ENCODE peak calls at places on chromosomes 6 and 20, in five cellular contexts. F, J, H, G and E are unnamed samples.

GRCh38 chr6:168247456-168248147 is 72.0 kb downstream of the DACT2 start:
- DNase-seq in H (peak; percentile 44), G (no peak), J (peak; percentile 68), F (peak; percentile 40), E (peak; percentile 72)

GRCh38 chr6:159116343-159116742 is 52.9 kb upstream of the FNDC1 start:
- DNase-seq in G (no peak), F (no peak), J (no peak), H (no peak), E (peak; percentile 36)

GRCh38 chr6:103409475-103409874 is 1450.2 kb downstream of the HACE1 start:
- DNase-seq in J (no peak), H (no peak), G (no peak), F (no peak), E (no peak)

GRCh38 chr6:123873974-123874373 is 70.3 kb downstream of the NKAIN2 start:
- DNase-seq in F (no peak), J (no peak), H (no peak), G (no peak), E (no peak)

GRCh38 chr20:57545927-57546662 is 14.8 kb upstream of the PCK1 start:
- DNase-seq in H (no peak), J (no peak), F (no peak), G (no peak), E (no peak)

GRCh38 chr20:48463096-48463710 is 364.6 kb downstream of the PREX1 start:
- DNase-seq in H (no peak), J (no peak), G (no peak), F (no peak), E (no peak)

GRCh38 chr6:139852484-139853140 is 478.2 kb upstream of the CITED2 start:
- DNase-seq in G (no peak), H (no peak), F (no peak), J (no peak), E (peak; percentile 19)

GRCh38 chr6:26195924-26196845 is 109.0 kb downstream of the HFE start:
- DNase-seq in J (no peak), G (no peak), F (peak; percentile 39), H (no peak), E (peak; percentile 33)

GRCh38 chr6:18259675-18260447 is 4.5 kb downstream of the DEK start:
- DNase-seq in F (no peak), H (no peak), G (no peak), J (no peak), E (no peak)

GRCh38 chr6:154994881-154995240 is 254 bp upstream of the TIAM2 start:
- DNase-seq in G (no peak), J (no peak), H (no peak), F (no peak), E (no peak)

GRCh38 chr6:121319112-121319553 is 15.1 kb downstream of the TBC1D32 start:
- DNase-seq in G (no peak), J (no peak), F (peak; percentile 41), H (no peak), E (no peak)

GRCh38 chr6:84772428-84773132 is 8.2 kb upstream of the TBX18 start:
- DNase-seq in F (no peak), J (no peak), H (no peak), G (no peak), E (no peak)

GRCh38 chr6:53299331-53299835 is 49.4 kb downstream of the ELOVL5 start:
- DNase-seq in J (no peak), G (no peak), F (no peak), H (no peak), E (no peak)

GRCh38 chr6:116218172-116218633 is 35.7 kb downstream of the TSPYL4 start:
- DNase-seq in F (no peak), J (no peak), H (no peak), G (no peak), E (no peak)

GRCh38 chr6:140043357-140043756 is 668.9 kb upstream of the CITED2 start:
- DNase-seq in J (no peak), H (no peak), G (peak; percentile 91), F (no peak), E (no peak)

GRCh38 chr6:48610846-48611245 is 499.8 kb upstream of the PTCHD4 start:
- DNase-seq in G (no peak), J (no peak), F (no peak), H (no peak), E (no peak)

GRCh38 chr6:44657201-44657824 is 269.8 kb downstream of the CDC5L start:
- DNase-seq in F (no peak), H (no peak), J (no peak), G (no peak), E (no peak)

GRCh38 chr6:5205877-5206840 is 54.6 kb downstream of the LYRM4 start:
- DNase-seq in G (no peak), F (peak; percentile 95), H (no peak), J (peak; percentile 38), E (peak; percentile 11)

GRCh38 chr20:45436732-45437485 is 21.0 kb downstream of the PIGT start:
- DNase-seq in F (peak; percentile 85), H (peak; percentile 79), G (peak; percentile 63), J (peak; percentile 94), E (peak; percentile 93)

GRCh38 chr20:2521369-2522305 is 12.9 kb upstream of the ZNF343 start:
- DNase-seq in H (no peak), G (peak; percentile 39), F (peak; percentile 45), J (peak; percentile 42), E (peak; percentile 41)

GRCh38 chr6:21198032-21198640 is 395.4 kb upstream of the SOX4 start:
- DNase-seq in J (no peak), G (no peak), H (no peak), F (no peak), E (no peak)

GRCh38 chr6:8181162-8181909 is 79.0 kb upstream of the EEF1E1 start:
- DNase-seq in F (no peak), J (no peak), G (no peak), H (no peak), E (no peak)

GRCh38 chr6:87016772-87017171 is 78.1 kb downstream of the CGA start:
- DNase-seq in H (no peak), J (no peak), G (no peak), F (no peak), E (no peak)

GRCh38 chr20:8060977-8061376 is 41.4 kb upstream of the TMX4 start:
- DNase-seq in G (no peak), H (no peak), J (no peak), F (no peak), E (no peak)

GRCh38 chr6:140956567-140957306 is 1176.0 kb upstream of the GJE1 start:
- DNase-seq in J (no peak), G (no peak), H (no peak), F (no peak), E (no peak)

GRCh38 chr20:23449400-23449799 is 3.3 kb downstream of the CST11 start:
- DNase-seq in H (no peak), G (no peak), J (no peak), F (no peak), E (no peak)

GRCh38 chr6:87669051-87669450 is 33.0 kb downstream of the AKIRIN2 start:
- DNase-seq in F (no peak), J (no peak), H (no peak), G (no peak), E (no peak)

GRCh38 chr6:57182017-57182432 is 9.9 kb downstream of the BAG2 start:
- DNase-seq in H (no peak), G (no peak), J (no peak), F (no peak), E (no peak)

GRCh38 chr6:169640983-169641382 is 60.8 kb downstream of the WDR27 start:
- DNase-seq in F (no peak), G (no peak), H (no peak), J (no peak), E (no peak)

GRCh38 chr6:169639653-169640278 is 62.1 kb downstream of the WDR27 start:
- DNase-seq in F (no peak), G (no peak), J (no peak), H (no peak), E (no peak)

GRCh38 chr6:169641461-169642085 is 60.3 kb downstream of the WDR27 start:
- DNase-seq in F (no peak), H (no peak), G (no peak), J (no peak), E (no peak)

GRCh38 chr6:169638915-169639314 is 62.9 kb downstream of the WDR27 start:
- DNase-seq in J (no peak), H (no peak), G (no peak), F (no peak), E (no peak)

DNA sequence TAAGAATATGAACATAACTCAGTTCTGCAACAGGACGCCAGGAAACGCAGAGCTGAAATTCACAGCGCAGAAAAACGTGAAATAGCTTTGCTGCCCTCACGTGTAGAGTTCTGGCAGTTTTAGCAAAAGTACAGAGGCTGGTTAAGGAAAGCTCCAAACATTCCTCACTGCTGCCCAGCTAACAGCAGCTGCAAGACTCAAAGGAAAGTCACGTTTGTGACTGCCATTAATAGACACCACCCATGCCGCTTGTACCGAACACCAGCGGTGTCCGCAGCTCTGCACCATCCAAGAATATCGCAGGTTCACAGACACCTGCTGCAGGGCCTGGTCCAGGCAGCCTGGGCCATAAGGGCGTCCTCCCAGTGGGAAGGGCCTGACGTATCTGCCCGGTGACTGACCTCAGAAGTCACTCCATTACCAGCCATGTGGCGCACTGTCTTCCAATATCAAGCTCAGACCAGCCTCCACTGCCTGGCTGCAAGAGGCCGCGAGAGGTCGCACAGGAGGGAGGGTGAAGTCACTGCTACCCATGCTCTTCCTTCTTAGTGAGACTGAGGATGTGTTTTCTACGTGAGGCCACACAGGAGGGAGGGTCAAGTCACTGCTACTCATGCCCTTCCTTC is 61.4 kb downstream of the WDR27 start:
- DNase-seq in G (no peak), F (no peak), H (no peak), J (no peak), E (no peak)
- TF ChIP-seq CTCF in G (no peak), F (no peak), H (no peak), J (no peak), E (no peak)

GRCh38 chr6:37099442-37099841 is 70.5 kb upstream of the PIM1 start:
- DNase-seq in F (peak; percentile 61), G (no peak), H (no peak), J (no peak), E (no peak)
- TF ChIP-seq POLR2AphosphoS5 in F (no peak), G (no peak), H (no peak), J (no peak), E (no peak)

GRCh38 chr6:132256457-132256856 is 144.8 kb downstream of the MOXD1 start:
- DNase-seq in F (no peak), J (no peak), G (no peak), H (no peak), E (no peak)

GRCh38 chr6:132259070-132259469 is 142.2 kb downstream of the MOXD1 start:
- DNase-seq in J (no peak), H (no peak), G (no peak), F (peak; percentile 7), E (no peak)

GRCh38 chr6:132253906-132254305 is 147.4 kb downstream of the MOXD1 start:
- DNase-seq in F (no peak), G (no peak), J (no peak), H (no peak), E (no peak)

GRCh38 chr6:132261354-132261753 is 139.9 kb downstream of the MOXD1 start:
- DNase-seq in J (no peak), H (no peak), G (no peak), F (no peak), E (no peak)

GRCh38 chr6:132257561-132257960 is 143.7 kb downstream of the MOXD1 start:
- DNase-seq in G (no peak), H (no peak), F (no peak), J (peak; percentile 36), E (no peak)
- H3K27ac ChIP-seq in G (no peak overlapping the region), H (no peak overlapping the region), F (no peak overlapping the region), J (no peak overlapping the region), E (no peak overlapping the region)

DNA sequence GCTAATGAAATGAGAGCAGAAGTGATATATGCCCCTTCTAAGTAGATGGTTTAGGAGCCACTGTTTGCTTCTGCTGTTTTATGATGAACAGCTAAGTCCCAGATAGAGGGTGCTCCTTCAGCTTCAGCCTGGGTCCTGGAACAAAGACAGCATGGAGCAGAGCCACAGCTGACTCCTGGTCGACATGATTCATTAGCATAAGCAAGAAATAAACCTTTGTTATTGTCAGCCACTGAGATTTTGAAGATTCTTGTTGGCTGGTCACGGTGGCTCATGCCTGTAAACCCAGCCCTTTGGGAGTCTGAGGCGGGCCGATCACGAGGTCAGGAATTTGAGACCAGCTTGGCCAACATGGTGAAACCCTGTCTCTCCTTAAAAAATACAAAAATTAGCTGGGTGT is 47.7 kb upstream of the ARMC2 start:
- DNase-seq in F (no peak), G (no peak), H (no peak), J (no peak), E (no peak)
- TF ChIP-seq CTCF in F (no peak), G (no peak), H (no peak), J (no peak), E (no peak)